ENCODE peak calls at places on chromosomes 12 and 14, in four cellular contexts. One of them, this sample, is unnamed.

GRCh38 chr14:61179061-61179675 is 102.0 kb downstream of the TMEM30B start:
- DNase-seq in HepG2: peak
- DNase-seq in K562: no peak
- DNase-seq in GM12878: no peak
- DNase-seq in this sample: no peak

GRCh38 chr12:51036165-51036765 is 10.1 kb upstream of the SLC11A2 start:
- DNase-seq in K562: no peak
- DNase-seq in HepG2: peak
- DNase-seq in GM12878: no peak
- DNase-seq in this sample: no peak

GRCh38 chr12:47770086-47770726 is 2.8 kb upstream of the SLC48A1 start:
- DNase-seq in K562: no peak
- DNase-seq in GM12878: no peak
- DNase-seq in HepG2: peak
- DNase-seq in this sample: no peak

GRCh38 chr14:45252356-45253069 is 489 bp downstream of the MIS18BP1 start:
- DNase-seq in GM12878: no peak
- DNase-seq in K562: no peak
- DNase-seq in HepG2: no peak
- DNase-seq in this sample: no peak

GRCh38 chr12:40473979-40474378 is 218.3 kb upstream of the CNTN1 start:
- DNase-seq in HepG2: no peak
- DNase-seq in GM12878: no peak
- DNase-seq in K562: no peak
- DNase-seq in this sample: no peak

GRCh38 chr12:24133385-24133784 is 183.9 kb upstream of the SOX5 start:
- DNase-seq in HepG2: peak
- DNase-seq in K562: no peak
- DNase-seq in GM12878: peak
- DNase-seq in this sample: no peak

GRCh38 chr14:72824051-72824450 is 69.8 kb downstream of the DPF3 start:
- DNase-seq in HepG2: no peak
- DNase-seq in K562: no peak
- DNase-seq in GM12878: no peak
- DNase-seq in this sample: no peak

GRCh38 chr12:106144847-106145246 is 6.1 kb upstream of the NUAK1 start:
- DNase-seq in GM12878: no peak
- DNase-seq in HepG2: no peak
- DNase-seq in K562: no peak
- DNase-seq in this sample: no peak

GRCh38 chr12:81022531-81022930 is 55.3 kb upstream of the ACSS3 start:
- DNase-seq in GM12878: no peak
- DNase-seq in K562: no peak
- DNase-seq in HepG2: no peak
- DNase-seq in this sample: no peak

GRCh38 chr14:102029956-102030355 is 56.9 kb downstream of the HSP90AA1 start:
- DNase-seq in K562: no peak
- DNase-seq in HepG2: peak
- DNase-seq in GM12878: no peak
- DNase-seq in this sample: no peak

GRCh38 chr12:123019841-123020138 is 39.3 kb downstream of the ARL6IP4 start:
- DNase-seq in K562: no peak
- DNase-seq in HepG2: no peak
- DNase-seq in GM12878: no peak
- DNase-seq in this sample: no peak

GRCh38 chr12:116157845-116158267 is 119.6 kb downstream of the MED13L start:
- DNase-seq in HepG2: no peak
- DNase-seq in K562: no peak
- DNase-seq in GM12878: no peak
- DNase-seq in this sample: no peak

GRCh38 chr12:95601626-95602025 is 50.4 kb upstream of the USP44 start:
- DNase-seq in K562: no peak
- DNase-seq in HepG2: no peak
- DNase-seq in GM12878: no peak
- DNase-seq in this sample: no peak

GRCh38 chr12:49903700-49904423 is at the start of gene FAIM2:
- DNase-seq in HepG2: no peak
- DNase-seq in K562: peak
- DNase-seq in GM12878: no peak
- DNase-seq in this sample: no peak

GRCh38 chr14:63707216-63707615 is 20.6 kb downstream of the SGPP1 start:
- DNase-seq in HepG2: no peak
- DNase-seq in K562: no peak
- DNase-seq in GM12878: no peak
- DNase-seq in this sample: no peak

GRCh38 chr12:41045509-41045908 is 142.6 kb upstream of the PDZRN4 start:
- DNase-seq in K562: no peak
- DNase-seq in GM12878: no peak
- DNase-seq in HepG2: no peak
- DNase-seq in this sample: no peak

GRCh38 chr14:44030963-44031362 is 476.1 kb downstream of the FSCB start:
- DNase-seq in K562: no peak
- DNase-seq in HepG2: no peak
- DNase-seq in GM12878: no peak
- DNase-seq in this sample: no peak

GRCh38 chr12:89472508-89472907 is 52.1 kb downstream of the GALNT4 start:
- DNase-seq in GM12878: no peak
- DNase-seq in HepG2: no peak
- DNase-seq in K562: no peak
- DNase-seq in this sample: no peak

GRCh38 chr12:92208613-92209121 is 63.0 kb upstream of the BTG1 start:
- DNase-seq in K562: no peak
- DNase-seq in HepG2: no peak
- DNase-seq in GM12878: peak
- DNase-seq in this sample: no peak

GRCh38 chr12:103589517-103589916 is 2.4 kb downstream of the STAB2 start:
- DNase-seq in K562: no peak
- DNase-seq in GM12878: no peak
- DNase-seq in HepG2: no peak
- DNase-seq in this sample: no peak

GRCh38 chr12:94263011-94263786 is 114.8 kb downstream of the PLXNC1 start:
- DNase-seq in GM12878: peak
- DNase-seq in HepG2: no peak
- DNase-seq in K562: no peak
- DNase-seq in this sample: no peak

GRCh38 chr12:64253356-64253755 is 31.3 kb upstream of the KICS2 start:
- DNase-seq in HepG2: no peak
- DNase-seq in K562: no peak
- DNase-seq in GM12878: no peak
- DNase-seq in this sample: no peak

GRCh38 chr12:57418255-57418654 is 12.6 kb downstream of the R3HDM2 start:
- DNase-seq in HepG2: no peak
- DNase-seq in GM12878: no peak
- DNase-seq in K562: no peak
- DNase-seq in this sample: no peak

GRCh38 chr12:179131-179884 is 34.6 kb downstream of the SLC6A12 start:
- DNase-seq in GM12878: no peak
- DNase-seq in K562: no peak
- DNase-seq in HepG2: no peak
- DNase-seq in this sample: no peak

GRCh38 chr12:50282581-50283229 is 615 bp downstream of the LIMA1 start:
- DNase-seq in HepG2: no peak
- DNase-seq in K562: peak
- DNase-seq in GM12878: no peak
- DNase-seq in this sample: peak

GRCh38 chr12:67370979-67371378 is 101.8 kb downstream of the CAND1 start:
- DNase-seq in GM12878: no peak
- DNase-seq in HepG2: no peak
- DNase-seq in K562: no peak
- DNase-seq in this sample: no peak

GRCh38 chr12:54222609-54223008 is 33.8 kb upstream of the SMUG1 start:
- DNase-seq in HepG2: no peak
- DNase-seq in GM12878: no peak
- DNase-seq in K562: no peak
- DNase-seq in this sample: no peak

GRCh38 chr12:57754411-57755193 is at the start of gene MARCHF9:
- DNase-seq in K562: peak
- DNase-seq in HepG2: no peak
- DNase-seq in GM12878: no peak
- DNase-seq in this sample: peak

GRCh38 chr14:74616507-74616906 is 4.5 kb upstream of the LTBP2 start:
- DNase-seq in HepG2: no peak
- DNase-seq in K562: no peak
- DNase-seq in GM12878: no peak
- DNase-seq in this sample: no peak

GRCh38 chr12:50633950-50634349 is 129.2 kb downstream of the DIP2B start:
- DNase-seq in HepG2: no peak
- DNase-seq in K562: no peak
- DNase-seq in GM12878: no peak
- DNase-seq in this sample: no peak

GRCh38 chr12:27424631-27425230 is 21.8 kb upstream of the SMCO2 start:
- DNase-seq in K562: no peak
- DNase-seq in GM12878: no peak
- DNase-seq in HepG2: peak
- DNase-seq in this sample: peak
- TF ChIP-seq FOXM1 in K562: no peak
- TF ChIP-seq FOXM1 in GM12878: no peak
- TF ChIP-seq FOXM1 in HepG2: no peak
- TF ChIP-seq FOXM1 in this sample: no peak

DNA sequence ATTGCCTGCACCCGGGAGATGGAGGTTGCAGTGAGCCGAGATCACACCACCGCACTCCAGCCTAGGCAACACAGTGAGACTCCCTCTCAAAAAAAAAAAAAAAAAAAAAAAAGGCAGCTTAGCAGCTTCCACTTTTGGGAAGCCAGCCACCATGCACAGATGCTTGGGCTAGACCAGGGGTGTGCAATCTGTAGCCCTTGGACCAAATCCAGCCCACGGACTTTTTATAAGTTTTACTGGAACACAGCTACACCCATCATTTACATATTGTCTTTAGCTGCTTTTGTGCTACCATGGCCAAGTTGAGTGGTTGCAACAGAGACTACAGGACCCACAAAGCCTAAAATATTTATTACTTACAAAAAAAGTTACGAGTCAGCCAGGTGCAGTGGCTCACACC is 6.7 kb downstream of the CIT start:
- DNase-seq in HepG2: no peak
- DNase-seq in K562: no peak
- DNase-seq in GM12878: no peak
- DNase-seq in this sample: no peak
- TF ChIP-seq SP1 in HepG2: no peak
- TF ChIP-seq SP1 in K562: no peak
- TF ChIP-seq SP1 in GM12878: no peak
- TF ChIP-seq SP1 in this sample: no peak

DNA sequence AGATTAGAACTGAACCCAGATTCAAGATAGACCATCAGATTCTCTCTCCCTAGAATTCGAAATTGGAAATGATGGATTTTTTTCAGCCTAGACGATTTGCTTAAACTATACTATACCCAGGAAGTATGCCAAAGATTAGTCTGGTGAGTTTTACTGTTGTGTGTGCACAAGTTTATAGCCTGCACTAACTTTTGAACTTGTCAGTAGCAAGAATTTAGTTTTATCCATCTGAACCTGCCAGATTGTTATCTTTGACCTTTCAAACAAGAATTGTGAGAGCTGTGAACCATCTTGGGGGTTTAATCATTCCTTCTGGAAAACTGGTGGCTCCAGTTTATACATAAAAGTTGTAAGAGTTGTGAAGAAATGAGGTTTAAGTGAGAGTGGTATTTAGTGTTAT is 243.5 kb upstream of the DAAM1 start:
- DNase-seq in K562: no peak
- DNase-seq in GM12878: no peak
- DNase-seq in HepG2: no peak
- DNase-seq in this sample: no peak
- TF ChIP-seq TARDBP in K562: no peak
- TF ChIP-seq TARDBP in GM12878: no peak
- TF ChIP-seq TARDBP in HepG2: no peak
- TF ChIP-seq TARDBP in this sample: no peak

DNA sequence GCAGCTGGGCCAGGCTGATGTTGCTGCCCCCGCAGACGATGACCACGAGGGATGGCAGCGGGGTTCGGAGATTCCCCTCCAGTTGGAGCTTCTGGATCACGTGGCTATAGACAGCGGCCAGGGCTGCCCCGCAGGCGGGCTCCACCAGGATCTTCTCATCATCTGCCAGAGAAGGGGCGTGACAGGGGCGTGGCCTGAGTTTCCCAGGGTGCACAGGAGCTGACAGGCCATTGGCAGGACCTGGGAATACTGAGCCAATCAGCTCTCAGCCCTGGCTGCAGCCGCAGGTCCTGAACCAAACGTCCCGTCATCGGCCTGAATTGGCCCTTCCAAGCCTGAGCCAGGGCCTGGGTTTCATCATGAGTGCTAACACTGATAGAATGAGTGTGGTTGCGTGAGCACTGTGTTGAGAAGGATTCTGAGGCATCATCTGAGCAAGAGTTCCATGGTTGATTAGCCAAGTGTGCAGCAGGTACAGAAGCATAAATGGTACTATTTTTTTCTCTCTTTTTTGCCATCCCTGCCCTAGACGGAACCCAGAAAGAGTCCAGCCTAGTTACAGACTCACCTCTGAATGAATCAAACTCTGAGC is 10.6 kb downstream of the SDS start:
- DNase-seq in K562: peak
- DNase-seq in HepG2: peak
- DNase-seq in GM12878: peak
- DNase-seq in this sample: peak
- TF ChIP-seq FOXM1 in K562: no peak
- TF ChIP-seq FOXM1 in HepG2: no peak
- TF ChIP-seq FOXM1 in GM12878: no peak
- TF ChIP-seq FOXM1 in this sample: no peak